ENCODE peak calls at places on chromosomes 13 and 19, in eight cellular contexts. One of them, this sample, is unnamed.

GRCh38 chr19:485583-486236 is 10.6 kb upstream of the MADCAM1 start:
- DNase-seq in AG04450: no peak
- DNase-seq in prostate gland: no peak
- DNase-seq in RWPE2: no peak
- DNase-seq in heart left ventricle: peak
- DNase-seq in stomach: no peak
- DNase-seq in HCT116: no peak
- DNase-seq in ovary: peak
- DNase-seq in this sample: no peak

GRCh38 chr19:51407631-51408131 is 9.8 kb downstream of the SIGLEC10 start:
- DNase-seq in AG04450: no peak
- DNase-seq in prostate gland: no peak
- DNase-seq in RWPE2: no peak
- DNase-seq in heart left ventricle: no peak
- DNase-seq in stomach: peak
- DNase-seq in HCT116: peak
- DNase-seq in ovary: no peak
- DNase-seq in this sample: no peak

GRCh38 chr19:44800461-44800860 is 8.4 kb upstream of the BCAM start:
- DNase-seq in AG04450: peak
- DNase-seq in prostate gland: peak
- DNase-seq in RWPE2: peak
- DNase-seq in heart left ventricle: peak
- DNase-seq in stomach: peak
- DNase-seq in HCT116: no peak
- DNase-seq in ovary: peak
- DNase-seq in this sample: peak

GRCh38 chr19:40214936-40215335 is 3.2 kb downstream of the TTC9B start:
- DNase-seq in AG04450: no peak
- DNase-seq in prostate gland: no peak
- DNase-seq in RWPE2: no peak
- DNase-seq in heart left ventricle: no peak
- DNase-seq in stomach: no peak
- DNase-seq in HCT116: no peak
- DNase-seq in ovary: no peak
- DNase-seq in this sample: no peak

GRCh38 chr19:50817941-50818858 is 5.4 kb downstream of the KLK1 start:
- DNase-seq in AG04450: no peak
- DNase-seq in prostate gland: peak
- DNase-seq in RWPE2: no peak
- DNase-seq in heart left ventricle: peak
- DNase-seq in stomach: peak
- DNase-seq in HCT116: peak
- DNase-seq in ovary: no peak
- DNase-seq in this sample: no peak

GRCh38 chr13:66926851-66927524 is 303.1 kb downstream of the PCDH9 start:
- DNase-seq in AG04450: no peak
- DNase-seq in prostate gland: no peak
- DNase-seq in RWPE2: no peak
- DNase-seq in heart left ventricle: no peak
- DNase-seq in stomach: no peak
- DNase-seq in HCT116: no peak
- DNase-seq in ovary: no peak
- DNase-seq in this sample: no peak

GRCh38 chr13:71866173-71867091 is 572 bp downstream of the DACH1 start:
- DNase-seq in AG04450: no peak
- DNase-seq in prostate gland: peak
- DNase-seq in RWPE2: peak
- DNase-seq in heart left ventricle: peak
- DNase-seq in stomach: peak
- DNase-seq in HCT116: no peak
- DNase-seq in ovary: peak
- DNase-seq in this sample: no peak

GRCh38 chr19:18373892-18374629 is 11.9 kb upstream of the GDF15 start:
- DNase-seq in AG04450: peak
- DNase-seq in prostate gland: peak
- DNase-seq in RWPE2: peak
- DNase-seq in heart left ventricle: peak
- DNase-seq in stomach: peak
- DNase-seq in HCT116: peak
- DNase-seq in ovary: peak
- DNase-seq in this sample: peak

GRCh38 chr19:41928754-41929535 is 696 bp upstream of the ERFL start:
- DNase-seq in AG04450: no peak
- DNase-seq in prostate gland: no peak
- DNase-seq in RWPE2: no peak
- DNase-seq in heart left ventricle: no peak
- DNase-seq in stomach: no peak
- DNase-seq in HCT116: no peak
- DNase-seq in ovary: no peak
- DNase-seq in this sample: no peak

DNA sequence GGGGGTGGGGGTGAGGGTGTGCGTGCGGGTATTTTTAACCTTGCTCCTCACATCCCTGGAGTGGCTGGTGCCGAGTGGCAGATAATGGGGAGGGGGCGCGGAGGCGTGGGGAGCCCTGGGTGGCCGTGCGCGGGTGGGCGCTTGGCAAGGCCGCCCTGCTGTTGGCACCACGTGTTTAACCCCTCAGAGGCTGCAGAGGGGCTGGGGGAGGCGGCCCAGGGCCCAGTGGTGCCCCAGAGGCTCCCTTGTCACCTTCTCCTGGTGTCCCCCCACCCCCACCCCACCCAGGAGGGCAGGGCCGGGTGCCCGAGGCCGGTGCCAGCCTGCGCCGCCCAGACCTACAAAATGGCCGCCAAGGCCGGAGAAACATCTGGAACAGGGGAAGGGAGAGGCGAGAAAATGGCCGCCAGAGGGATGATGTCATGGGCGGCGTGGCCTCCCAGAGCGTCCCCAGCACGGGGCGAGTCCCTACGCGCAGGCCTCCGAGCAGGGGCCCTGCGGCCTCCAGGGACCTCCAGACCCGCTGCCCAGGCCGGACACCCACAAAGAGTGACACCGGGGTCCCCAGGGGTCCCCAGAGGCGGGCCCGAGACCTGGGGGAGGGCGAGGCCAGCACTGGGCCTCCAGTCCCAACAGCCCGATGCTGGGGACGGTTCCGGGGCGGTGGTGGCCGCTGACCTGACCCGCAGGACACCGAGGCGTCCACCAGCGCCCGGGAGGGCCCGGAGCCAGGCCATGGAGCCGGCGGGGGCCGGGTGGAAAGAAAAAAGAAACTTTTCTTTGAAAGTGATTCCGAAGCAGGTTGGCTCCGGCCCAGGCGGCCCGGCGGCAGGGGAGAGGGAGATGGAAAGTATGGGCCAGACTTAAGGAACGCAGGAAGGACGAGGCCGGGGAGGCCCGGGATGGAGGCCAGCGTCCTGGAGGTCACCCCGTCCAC is 38.2 kb downstream of the NFIC start:
- DNase-seq in AG04450: peak
- DNase-seq in prostate gland: peak
- DNase-seq in RWPE2: no peak
- DNase-seq in heart left ventricle: peak
- DNase-seq in stomach: peak
- DNase-seq in HCT116: no peak
- DNase-seq in ovary: peak
- DNase-seq in this sample: peak
- H3K4me3 ChIP-seq in AG04450: peak
- H3K4me3 ChIP-seq in prostate gland: peak
- H3K4me3 ChIP-seq in RWPE2: no peak
- H3K4me3 ChIP-seq in heart left ventricle: peak
- H3K4me3 ChIP-seq in stomach: peak
- H3K4me3 ChIP-seq in HCT116: no peak
- H3K4me3 ChIP-seq in ovary: peak
- H3K4me3 ChIP-seq in this sample: peak

GRCh38 chr13:42551611-42552010 is 22.3 kb upstream of the TNFSF11 start:
- DNase-seq in AG04450: no peak
- DNase-seq in prostate gland: no peak
- DNase-seq in RWPE2: no peak
- DNase-seq in heart left ventricle: no peak
- DNase-seq in stomach: no peak
- DNase-seq in HCT116: no peak
- DNase-seq in ovary: no peak
- DNase-seq in this sample: no peak

GRCh38 chr13:42549555-42549941 is 24.4 kb upstream of the TNFSF11 start:
- DNase-seq in AG04450: no peak
- DNase-seq in prostate gland: no peak
- DNase-seq in RWPE2: no peak
- DNase-seq in heart left ventricle: no peak
- DNase-seq in stomach: no peak
- DNase-seq in HCT116: no peak
- DNase-seq in ovary: no peak
- DNase-seq in this sample: no peak

GRCh38 chr13:42545842-42546241 is 28.1 kb upstream of the TNFSF11 start:
- DNase-seq in AG04450: no peak
- DNase-seq in prostate gland: no peak
- DNase-seq in RWPE2: no peak
- DNase-seq in heart left ventricle: no peak
- DNase-seq in stomach: no peak
- DNase-seq in HCT116: no peak
- DNase-seq in ovary: no peak
- DNase-seq in this sample: no peak

GRCh38 chr13:42547615-42548014 is 26.3 kb upstream of the TNFSF11 start:
- DNase-seq in AG04450: no peak
- DNase-seq in prostate gland: no peak
- DNase-seq in RWPE2: no peak
- DNase-seq in heart left ventricle: no peak
- DNase-seq in stomach: no peak
- DNase-seq in HCT116: no peak
- DNase-seq in ovary: no peak
- DNase-seq in this sample: no peak

DNA sequence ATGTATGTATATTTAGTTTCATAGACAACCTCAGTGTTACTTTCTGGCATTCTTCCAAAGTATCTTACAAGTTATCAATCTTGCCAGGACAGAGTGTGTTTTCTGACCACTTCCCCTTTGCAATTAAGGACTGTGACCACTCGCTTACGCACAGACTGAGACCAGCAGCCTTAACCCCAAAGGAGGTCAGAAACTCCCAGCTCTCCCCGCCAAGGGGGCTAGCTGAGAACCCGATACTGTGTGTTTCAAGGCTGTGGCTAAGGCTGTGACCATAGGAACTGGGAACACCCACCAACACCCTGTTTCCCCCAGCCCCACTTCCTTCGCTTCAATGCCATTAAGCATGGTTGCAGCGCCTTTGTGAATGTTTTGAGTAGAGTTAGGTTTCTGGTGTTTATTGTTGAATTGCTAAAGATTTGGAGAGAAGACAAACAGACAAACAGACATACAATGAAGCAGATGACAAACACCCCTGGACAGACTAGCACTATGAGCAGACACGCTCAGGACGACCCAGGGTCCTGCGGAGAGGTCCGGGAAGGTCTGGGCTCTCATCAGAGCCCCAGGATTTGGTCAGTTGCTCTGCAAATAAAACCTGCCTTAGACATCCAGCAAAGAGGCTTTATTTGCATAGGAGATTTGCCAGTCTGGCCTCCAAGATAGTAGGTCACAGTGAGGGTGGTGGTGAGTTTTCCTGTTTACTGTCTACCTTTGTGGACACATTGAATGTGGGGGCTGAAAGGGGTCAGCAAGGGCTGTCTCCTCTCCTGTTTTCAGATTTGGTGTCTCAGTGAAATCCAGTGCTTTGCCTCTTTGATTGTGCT is 25.0 kb upstream of the TNFSF11 start:
- DNase-seq in AG04450: no peak
- DNase-seq in prostate gland: no peak
- DNase-seq in RWPE2: no peak
- DNase-seq in heart left ventricle: peak
- DNase-seq in stomach: peak
- DNase-seq in HCT116: no peak
- DNase-seq in ovary: no peak
- DNase-seq in this sample: no peak
- TF ChIP-seq CTCF in AG04450: no peak
- TF ChIP-seq CTCF in prostate gland: no peak
- TF ChIP-seq CTCF in RWPE2: no peak
- TF ChIP-seq CTCF in heart left ventricle: no peak
- TF ChIP-seq CTCF in stomach: no peak
- TF ChIP-seq CTCF in HCT116: no peak
- TF ChIP-seq CTCF in ovary: no peak
- TF ChIP-seq CTCF in this sample: no peak

GRCh38 chr13:98214707-98215106 is 37.6 kb upstream of the RNF113B start:
- DNase-seq in AG04450: no peak
- DNase-seq in prostate gland: peak
- DNase-seq in RWPE2: no peak
- DNase-seq in heart left ventricle: no peak
- DNase-seq in stomach: peak
- DNase-seq in HCT116: peak
- DNase-seq in ovary: no peak
- DNase-seq in this sample: no peak

GRCh38 chr13:98216135-98216565 is 39.1 kb upstream of the RNF113B start:
- DNase-seq in AG04450: peak
- DNase-seq in prostate gland: no peak
- DNase-seq in RWPE2: no peak
- DNase-seq in heart left ventricle: peak
- DNase-seq in stomach: peak
- DNase-seq in HCT116: peak
- DNase-seq in ovary: peak
- DNase-seq in this sample: no peak

GRCh38 chr13:98216711-98217110 is 39.6 kb upstream of the RNF113B start:
- DNase-seq in AG04450: no peak
- DNase-seq in prostate gland: no peak
- DNase-seq in RWPE2: no peak
- DNase-seq in heart left ventricle: no peak
- DNase-seq in stomach: no peak
- DNase-seq in HCT116: no peak
- DNase-seq in ovary: no peak
- DNase-seq in this sample: no peak

GRCh38 chr13:98215508-98215907 is 38.4 kb upstream of the RNF113B start:
- DNase-seq in AG04450: no peak
- DNase-seq in prostate gland: no peak
- DNase-seq in RWPE2: no peak
- DNase-seq in heart left ventricle: no peak
- DNase-seq in stomach: no peak
- DNase-seq in HCT116: no peak
- DNase-seq in ovary: no peak
- DNase-seq in this sample: no peak

GRCh38 chr13:98214008-98214643 is 37.1 kb upstream of the RNF113B start:
- DNase-seq in AG04450: peak
- DNase-seq in prostate gland: no peak
- DNase-seq in RWPE2: no peak
- DNase-seq in heart left ventricle: no peak
- DNase-seq in stomach: no peak
- DNase-seq in HCT116: no peak
- DNase-seq in ovary: peak
- DNase-seq in this sample: no peak
- H3K4me3 ChIP-seq in AG04450: peak
- H3K4me3 ChIP-seq in prostate gland: no peak
- H3K4me3 ChIP-seq in RWPE2: no peak
- H3K4me3 ChIP-seq in heart left ventricle: no peak
- H3K4me3 ChIP-seq in stomach: no peak
- H3K4me3 ChIP-seq in HCT116: no peak
- H3K4me3 ChIP-seq in ovary: no peak
- H3K4me3 ChIP-seq in this sample: no peak

DNA sequence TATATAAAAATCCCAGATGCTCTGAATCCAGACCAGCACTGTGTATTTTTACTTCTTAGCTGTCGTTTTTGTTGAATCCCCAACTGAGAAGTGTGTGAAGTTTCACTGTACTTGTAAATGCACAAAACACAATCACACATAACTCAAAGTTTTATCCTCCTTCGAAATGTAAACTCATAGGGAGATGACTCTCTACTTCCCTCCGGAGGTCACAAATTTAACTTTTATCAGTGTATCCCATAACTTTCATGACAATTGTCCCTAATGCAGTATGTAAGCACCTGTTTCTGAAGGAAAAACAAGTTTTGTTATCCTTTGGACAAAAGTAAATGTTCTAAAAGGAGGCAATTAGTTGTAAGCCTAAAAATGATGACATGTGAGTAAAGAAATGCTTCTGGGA is 665.0 kb upstream of the SLITRK6 start:
- DNase-seq in AG04450: no peak
- DNase-seq in prostate gland: no peak
- DNase-seq in RWPE2: no peak
- DNase-seq in heart left ventricle: no peak
- DNase-seq in stomach: no peak
- DNase-seq in HCT116: no peak
- DNase-seq in ovary: no peak
- DNase-seq in this sample: no peak
- TF ChIP-seq CTCF in AG04450: no peak
- TF ChIP-seq CTCF in prostate gland: no peak
- TF ChIP-seq CTCF in RWPE2: peak
- TF ChIP-seq CTCF in heart left ventricle: no peak
- TF ChIP-seq CTCF in stomach: no peak
- TF ChIP-seq CTCF in HCT116: peak
- TF ChIP-seq CTCF in ovary: no peak
- TF ChIP-seq CTCF in this sample: no peak

This sample was measured in AG09309.